ENCODE peak calls at places on chromosome 1, in five cellular contexts. U is lower lobe of right lung, F is SJSA1, Z is BE2C, L is psoas muscle. Y is an unnamed sample. For H3K36me3, the result is how much of the 10 kb centered on the place peaks cover.

GRCh38 chr1:9653195-9653782 is 1.8 kb downstream of the PIK3CD start:
- DNase-seq in U (no peak), F (no peak), Z (no peak), L (no peak), Y (no peak)

GRCh38 chr1:216075339-216075738 is 347.9 kb downstream of the USH2A start:
- DNase-seq in U (no peak), F (no peak), Z (no peak), L (no peak), Y (peak)

GRCh38 chr1:226987623-226988336 is 47.7 kb downstream of the COQ8A start:
- DNase-seq in U (no peak), F (no peak), Z (no peak), L (no peak), Y (no peak)

GRCh38 chr1:1390675-1391074 is 8.5 kb downstream of the CCNL2 start:
- DNase-seq in U (peak), F (no peak), Z (no peak), L (no peak), Y (no peak)

GRCh38 chr1:230573647-230574046 is 68.6 kb upstream of the COG2 start:
- DNase-seq in U (no peak), F (no peak), Z (no peak), L (no peak), Y (no peak)

GRCh38 chr1:199742547-199742946 is 285.0 kb upstream of the NR5A2 start:
- DNase-seq in U (no peak), F (peak), Z (no peak), L (no peak), Y (peak)

GRCh38 chr1:28450561-28450960 is 55.3 kb upstream of the RCC1 start:
- DNase-seq in U (no peak), F (no peak), Z (no peak), L (no peak), Y (no peak)

GRCh38 chr1:218785928-218786327 is 387.8 kb upstream of the LYPLAL1 start:
- DNase-seq in U (no peak), F (no peak), Z (no peak), L (peak), Y (no peak)

GRCh38 chr1:206734499-206735142 is 36.0 kb upstream of the IL19 start:
- DNase-seq in U (no peak), F (no peak), Z (peak), L (peak), Y (no peak)

GRCh38 chr1:240111558-240111957 is 19.9 kb downstream of the FMN2 start:
- DNase-seq in U (no peak), F (no peak), Z (peak), L (no peak), Y (no peak)

GRCh38 chr1:30768830-30769718 is 11.5 kb upstream of the LAPTM5 start:
- DNase-seq in U (peak), F (no peak), Z (peak), L (no peak), Y (no peak)

GRCh38 chr1:65346190-65346589 is 36.8 kb downstream of the DNAJC6 start:
- DNase-seq in U (no peak), F (no peak), Z (no peak), L (no peak), Y (no peak)

GRCh38 chr1:183194527-183195145 is 8.6 kb downstream of the LAMC2 start:
- DNase-seq in U (no peak), F (no peak), Z (no peak), L (no peak), Y (no peak)

GRCh38 chr1:117611894-117612481 is 6.1 kb downstream of the TENT5C start:
- DNase-seq in U (no peak), F (no peak), Z (no peak), L (no peak), Y (no peak)

GRCh38 chr1:34709547-34709946 is 45.3 kb upstream of the GJB5 start:
- DNase-seq in U (no peak), F (no peak), Z (no peak), L (no peak), Y (no peak)

GRCh38 chr1:58308206-58308605 is 238.3 kb downstream of the OMA1 start:
- DNase-seq in U (no peak), F (no peak), Z (no peak), L (no peak), Y (no peak)

GRCh38 chr1:242086093-242086492 is 87.2 kb upstream of the MAP1LC3C start:
- DNase-seq in U (no peak), F (no peak), Z (no peak), L (no peak), Y (no peak)

GRCh38 chr1:20702416-20702815 is 15.4 kb downstream of the KIF17 start:
- DNase-seq in U (no peak), F (no peak), Z (no peak), L (no peak), Y (no peak)

GRCh38 chr1:64228181-64228957 is 24.9 kb downstream of the UBE2U start:
- DNase-seq in U (no peak), F (peak), Z (no peak), L (no peak), Y (no peak)

GRCh38 chr1:108877324-108877812 is 583 bp downstream of the GPSM2 start:
- DNase-seq in U (no peak), F (peak), Z (no peak), L (no peak), Y (no peak)

GRCh38 chr1:30748098-30748698 is 9.4 kb downstream of the LAPTM5 start:
- DNase-seq in U (peak), F (no peak), Z (no peak), L (no peak), Y (no peak)

GRCh38 chr1:236021424-236022135 is 43.3 kb downstream of the NID1 start:
- DNase-seq in U (no peak), F (no peak), Z (no peak), L (no peak), Y (no peak)

GRCh38 chr1:156104861-156105546 is 9.5 kb upstream of the LMNA start:
- DNase-seq in U (no peak), F (no peak), Z (no peak), L (no peak), Y (no peak)

GRCh38 chr1:156104065-156104810 is 10.3 kb upstream of the LMNA start:
- DNase-seq in U (peak), F (peak), Z (peak), L (peak), Y (no peak)

GRCh38 chr1:156108057-156108456 is 6.5 kb upstream of the LMNA start:
- DNase-seq in U (no peak), F (no peak), Z (no peak), L (no peak), Y (no peak)

GRCh38 chr1:156108664-156109241 is 5.8 kb upstream of the LMNA start:
- DNase-seq in U (no peak), F (no peak), Z (no peak), L (no peak), Y (no peak)

GRCh38 chr1:156106624-156107488 is 7.7 kb upstream of the LMNA start:
- DNase-seq in U (no peak), F (peak), Z (peak), L (no peak), Y (no peak)
- H3K4me3 ChIP-seq in U (peak), F (peak), Z (peak), L (peak), Y (no peak)

GRCh38 chr1:46571691-46572225 is 20.3 kb upstream of the KNCN start:
- DNase-seq in U (no peak), F (no peak), Z (no peak), L (no peak), Y (no peak)

GRCh38 chr1:46568614-46569013 is 17.2 kb upstream of the KNCN start:
- DNase-seq in U (no peak), F (no peak), Z (no peak), L (no peak), Y (no peak)

GRCh38 chr1:46569909-46570725 is 18.7 kb upstream of the KNCN start:
- DNase-seq in U (no peak), F (no peak), Z (no peak), L (no peak), Y (no peak)

DNA sequence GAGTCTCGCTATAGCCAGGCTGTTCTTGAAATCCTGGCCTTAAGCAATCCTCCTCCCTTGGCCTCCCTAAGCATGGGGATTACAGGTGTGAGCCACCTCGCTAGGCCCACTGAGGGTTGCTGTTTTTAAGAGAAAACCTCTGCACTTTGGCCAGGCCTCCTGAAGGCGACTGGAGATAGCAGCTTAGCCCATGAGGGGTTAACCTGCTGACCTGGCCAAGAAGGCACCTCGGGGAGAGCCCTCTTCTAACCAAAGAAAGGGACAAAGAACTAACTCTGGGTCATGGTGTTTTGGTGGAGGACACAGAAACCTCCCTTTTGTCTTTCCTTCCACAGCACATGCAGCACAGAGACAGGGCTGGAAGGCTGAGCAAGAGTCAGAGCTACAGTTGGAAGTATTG is 17.7 kb upstream of the KNCN start:
- DNase-seq in U (no peak), F (no peak), Z (no peak), L (no peak), Y (no peak)
- H3K36me3 ChIP-seq in U (half or more), F (under half), Z (under half), L (under half), Y (under half)

GRCh38 chr1:151512326-151512725 is 1.1 kb downstream of the CGN start:
- DNase-seq in U (no peak), F (no peak), Z (peak), L (no peak), Y (no peak)
- H3K4me3 ChIP-seq in U (peak), F (no peak), Z (peak), L (peak), Y (peak)

GRCh38 chr1:180043785-180044184 is 89.2 kb downstream of the CEP350 start:
- DNase-seq in U (no peak), F (no peak), Z (no peak), L (no peak), Y (no peak)
- H3K36me3 ChIP-seq in U (half or more), F (half or more), Z (half or more), L (under half), Y (under half)

GRCh38 chr1:32464191-32464715 is 619 bp upstream of the ZBTB8B start:
- DNase-seq in U (no peak), F (no peak), Z (no peak), L (no peak), Y (no peak)

GRCh38 chr1:32464716-32465540 is at the start of gene ZBTB8B:
- DNase-seq in U (peak), F (peak), Z (peak), L (peak), Y (peak)

GRCh38 chr1:32468791-32469190 is 3.9 kb downstream of the ZBTB8B start:
- DNase-seq in U (no peak), F (no peak), Z (no peak), L (no peak), Y (no peak)

GRCh38 chr1:32466761-32467160 is 1.9 kb downstream of the ZBTB8B start:
- DNase-seq in U (no peak), F (no peak), Z (no peak), L (no peak), Y (no peak)

GRCh38 chr1:32465541-32466002 is 700 bp downstream of the ZBTB8B start:
- DNase-seq in U (no peak), F (no peak), Z (no peak), L (no peak), Y (no peak)
- H3K4me3 ChIP-seq in U (peak), F (no peak), Z (peak), L (peak), Y (peak)

GRCh38 chr1:202728951-202729350 is 18.7 kb upstream of the SYT2 start:
- DNase-seq in U (no peak), F (no peak), Z (peak), L (no peak), Y (no peak)
- H3K36me3 ChIP-seq in U (half or more), F (half or more), Z (under half), L (under half), Y (under half)

DNA sequence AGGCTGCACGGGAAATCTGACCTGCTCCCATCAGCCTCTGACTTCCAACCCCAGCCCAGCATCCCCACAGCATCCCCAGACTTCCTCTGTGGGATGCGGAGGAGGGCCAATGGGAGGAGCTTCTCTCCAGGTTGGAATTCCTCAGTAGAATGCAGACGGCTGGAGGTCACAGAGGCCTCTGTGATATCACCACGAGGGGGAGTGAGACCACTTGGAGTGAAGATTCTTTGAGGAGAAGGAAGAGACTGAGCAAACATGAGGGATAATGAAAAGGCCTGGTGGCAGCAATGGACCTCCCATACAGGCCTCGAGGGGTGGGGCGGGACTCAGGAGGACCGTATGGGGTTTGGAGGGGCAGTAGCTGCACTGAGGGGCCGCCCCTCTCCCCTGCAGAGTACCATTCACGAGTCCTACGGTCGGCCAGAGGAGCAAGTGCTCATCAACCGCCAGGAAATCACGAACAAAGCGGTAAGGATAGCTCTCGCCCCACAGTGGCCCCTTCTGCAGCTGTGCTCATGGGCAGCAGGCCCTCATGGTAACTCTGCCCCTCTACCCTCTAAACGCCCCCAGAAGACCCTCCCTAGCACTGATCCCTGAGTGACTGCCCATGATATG is at the start of gene CATSPER4:
- DNase-seq in U (no peak), F (peak), Z (peak), L (no peak), Y (no peak)
- H3K4me3 ChIP-seq in U (no peak), F (no peak), Z (no peak), L (no peak), Y (no peak)

GRCh38 chr1:54493608-54494007 is 54.4 kb upstream of the ACOT11 start:
- DNase-seq in U (no peak), F (no peak), Z (no peak), L (no peak), Y (no peak)
- H3K36me3 ChIP-seq in U (under half), F (under half), Z (under half), L (under half), Y (under half)

DNA sequence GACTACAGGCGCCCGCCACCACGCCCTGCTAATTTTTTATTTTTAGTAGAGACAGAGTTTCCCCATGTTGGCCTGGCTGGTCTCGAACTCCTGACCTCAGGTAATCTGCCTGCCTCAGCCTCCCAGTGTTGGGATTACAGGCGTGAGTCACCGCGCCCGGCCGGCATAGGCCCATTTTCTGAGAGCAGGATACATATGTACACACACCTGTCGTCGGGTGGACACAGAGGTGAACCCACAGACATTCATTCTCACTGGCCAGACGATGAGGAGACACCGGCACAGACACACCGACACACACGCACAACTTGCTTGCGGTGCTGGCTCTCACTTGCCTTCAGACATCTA is 664 bp downstream of the PTCH2 start:
- DNase-seq in U (no peak), F (no peak), Z (no peak), L (no peak), Y (no peak)
- H3K4me3 ChIP-seq in U (peak), F (peak), Z (peak), L (peak), Y (peak)